ENCODE peak calls at places on chromosomes 3 and 15, in six cellular contexts. D is OCI-LY7, Q is hepatocyte, J is GM23248, U is DND-41, O is GM23338. H is an unnamed sample.

GRCh38 chr3:53703630-53704362 is 142.4 kb downstream of the CHDH start:
- DNase-seq in D (no peak), Q (no peak), J (no peak), U (no peak), O (no peak), H (no peak)

GRCh38 chr15:73683624-73684536 is at the start of gene CD276:
- DNase-seq in D (no peak), Q (peak; percentile 89), J (peak; percentile 85), U (no peak), O (peak; percentile 81), H (peak; percentile 91)

GRCh38 chr15:73110246-73110645 is 58.0 kb downstream of the NEO1 start:
- DNase-seq in D (no peak), Q (no peak), J (no peak), U (no peak), O (no peak), H (no peak)

GRCh38 chr3:61005591-61005990 is 245.7 kb downstream of the FHIT start:
- DNase-seq in D (no peak), Q (no peak), J (no peak), U (no peak), O (no peak), H (no peak)

GRCh38 chr3:46607603-46608028 is 4.7 kb upstream of the FAM240A start:
- DNase-seq in D (no peak), Q (no peak), J (peak; percentile 63), U (no peak), O (peak; percentile 85), H (no peak)

GRCh38 chr3:58177747-58178527 is 32.8 kb downstream of the DNASE1L3 start:
- DNase-seq in D (peak; percentile 85), Q (peak; percentile 93), J (peak; percentile 89), U (no peak), O (peak; percentile 93), H (peak; percentile 93)

GRCh38 chr3:72309626-72310025 is 524.7 kb upstream of the PROK2 start:
- DNase-seq in D (peak; percentile 27), Q (no peak), J (no peak), U (no peak), O (no peak), H (no peak)

GRCh38 chr3:11734-12133 is 184.8 kb upstream of the CHL1 start:
- DNase-seq in D (no peak), Q (peak; percentile 33), J (no peak), U (peak; percentile 33), O (peak; percentile 51), H (peak; percentile 51)

GRCh38 chr3:177357352-177358084 is 160.2 kb upstream of the TBL1XR1 start:
- DNase-seq in D (peak; percentile 76), Q (peak; percentile 83), J (peak; percentile 85), U (no peak), O (peak; percentile 47), H (peak; percentile 38)

GRCh38 chr3:111763968-111764367 is 95.1 kb upstream of the PHLDB2 start:
- DNase-seq in D (no peak), Q (no peak), J (peak; percentile 86), U (no peak), O (no peak), H (no peak)

GRCh38 chr3:184255291-184256039 is 5.9 kb downstream of the CAMK2N2 start:
- DNase-seq in D (no peak), Q (no peak), J (peak; percentile 20), U (no peak), O (no peak), H (no peak)

GRCh38 chr3:195802261-195802701 is 9.4 kb downstream of the MUC4 start:
- DNase-seq in D (peak; percentile 30), Q (no peak), J (no peak), U (peak; percentile 69), O (no peak), H (no peak)

GRCh38 chr3:18027161-18027939 is 284.9 kb upstream of the TBC1D5 start:
- DNase-seq in D (no peak), Q (no peak), J (peak; percentile 4), U (no peak), O (no peak), H (no peak)

GRCh38 chr3:56322862-56323261 is 145.4 kb downstream of the ERC2 start:
- DNase-seq in D (no peak), Q (no peak), J (no peak), U (no peak), O (no peak), H (no peak)

GRCh38 chr15:33191641-33192040 is 2.9 kb downstream of the FMN1 start:
- DNase-seq in D (no peak), Q (no peak), J (no peak), U (no peak), O (no peak), H (no peak)

GRCh38 chr15:89728254-89728653 is 22.8 kb downstream of the MESP1 start:
- DNase-seq in D (no peak), Q (peak; percentile 48), J (peak; percentile 42), U (no peak), O (no peak), H (no peak)

GRCh38 chr3:193297421-193297820 is 56.4 kb downstream of the PLAAT1 start:
- DNase-seq in D (no peak), Q (no peak), J (peak; percentile 7), U (no peak), O (no peak), H (no peak)

GRCh38 chr3:109337393-109337792 is at the start of gene DPPA4:
- DNase-seq in D (no peak), Q (no peak), J (no peak), U (no peak), O (peak; percentile 96), H (no peak)

GRCh38 chr3:119296723-119297122 is 2.5 kb downstream of the ARHGAP31 start:
- DNase-seq in D (no peak), Q (no peak), J (peak; percentile 20), U (no peak), O (no peak), H (peak; percentile 59)
- H3K4me2 ChIP-seq in D (peak overlapping the region; percentile 97), Q (peak overlapping the region; percentile 96), J (peak overlapping the region; percentile 94), U (no peak overlapping the region), O (no peak overlapping the region), H (peak overlapping the region; percentile 78)

GRCh38 chr3:160485931-160486330 is 36.3 kb upstream of the TRIM59 start:
- DNase-seq in D (no peak), Q (no peak), J (no peak), U (no peak), O (no peak), H (no peak)
- H2AFZ ChIP-seq in D (peak overlapping the region; percentile 40), Q (no peak overlapping the region), J (peak overlapping the region; percentile 84), U (no peak overlapping the region), O (no peak overlapping the region), H (peak overlapping the region; percentile 21)

GRCh38 chr15:71679223-71680078 is 130.9 kb upstream of the NR2E3 start:
- DNase-seq in D (no peak), Q (no peak), J (peak; percentile 67), U (no peak), O (peak; percentile 6), H (no peak)
- H3K4me2 ChIP-seq in D (no peak overlapping the region), Q (no peak overlapping the region), J (peak overlapping the region; percentile 12), U (no peak overlapping the region), O (peak overlapping the region; percentile 16), H (peak overlapping the region; percentile 59)

GRCh38 chr3:33911525-33912322 is 113.3 kb downstream of the PDCD6IP start:
- DNase-seq in D (no peak), Q (no peak), J (peak; percentile 60), U (no peak), O (no peak), H (no peak)
- H2AFZ ChIP-seq in D (no peak overlapping the region), Q (no peak overlapping the region), J (no peak overlapping the region), U (no peak overlapping the region), O (no peak overlapping the region), H (no peak overlapping the region)

GRCh38 chr15:52011711-52012144 is 7.3 kb upstream of the MAPK6 start:
- DNase-seq in D (no peak), Q (no peak), J (no peak), U (no peak), O (no peak), H (no peak)

GRCh38 chr15:52010633-52011595 is 8.1 kb upstream of the MAPK6 start:
- DNase-seq in D (no peak), Q (no peak), J (peak; percentile 95), U (no peak), O (no peak), H (no peak)

GRCh38 chr15:52012210-52012609 is 6.8 kb upstream of the MAPK6 start:
- DNase-seq in D (no peak), Q (no peak), J (no peak), U (no peak), O (no peak), H (no peak)

GRCh38 chr15:52008698-52009434 is 10.2 kb upstream of the MAPK6 start:
- DNase-seq in D (peak; percentile 47), Q (no peak), J (no peak), U (no peak), O (no peak), H (no peak)

GRCh38 chr15:52013151-52013791 is 5.7 kb upstream of the MAPK6 start:
- DNase-seq in D (no peak), Q (no peak), J (peak; percentile 65), U (no peak), O (no peak), H (no peak)
- H3K4me2 ChIP-seq in D (no peak overlapping the region), Q (no peak overlapping the region), J (no peak overlapping the region), U (no peak overlapping the region), O (no peak overlapping the region), H (no peak overlapping the region)

GRCh38 chr3:14323401-14324223 is 78.8 kb upstream of the SLC6A6 start:
- DNase-seq in D (no peak), Q (no peak), J (no peak), U (no peak), O (no peak), H (peak; percentile 47)
- H2AFZ ChIP-seq in D (no peak overlapping the region), Q (no peak overlapping the region), J (no peak overlapping the region), U (no peak overlapping the region), O (peak overlapping the region; percentile 43), H (no peak overlapping the region)

DNA sequence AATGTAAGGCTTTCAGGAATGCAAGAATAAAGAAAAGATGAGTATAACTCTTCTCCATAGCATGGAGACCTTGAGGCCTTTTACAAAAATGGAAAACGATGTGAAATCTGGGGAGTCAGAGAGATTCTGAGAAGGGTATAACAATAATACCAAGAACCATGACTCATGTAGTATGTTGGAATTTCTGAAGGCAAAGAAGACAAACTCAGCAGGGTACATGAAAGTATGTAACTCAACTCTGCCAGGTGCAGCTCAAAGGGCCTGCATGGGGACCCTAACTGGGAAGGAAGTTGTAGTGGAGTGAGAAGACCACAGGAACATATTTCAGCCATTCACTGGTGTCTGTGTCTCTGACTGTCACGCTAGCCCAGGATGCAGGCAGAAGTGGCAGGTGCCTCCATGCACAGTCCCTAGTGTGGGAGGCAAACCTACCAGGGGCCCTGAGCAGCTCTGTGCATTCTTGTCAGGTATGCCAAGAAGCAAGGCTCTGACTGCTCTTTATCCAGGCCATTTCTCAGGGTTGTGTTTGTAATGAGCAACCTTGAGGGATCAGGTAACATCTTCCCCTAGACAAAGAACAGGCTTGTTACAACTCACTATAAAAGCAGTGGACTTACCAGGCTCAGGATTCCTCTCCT is 57.2 kb downstream of the GPR156 start:
- DNase-seq in D (no peak), Q (no peak), J (no peak), U (peak; percentile 14), O (peak; percentile 25), H (no peak)
- H3K4me2 ChIP-seq in D (no peak overlapping the region), Q (no peak overlapping the region), J (no peak overlapping the region), U (no peak overlapping the region), O (no peak overlapping the region), H (no peak overlapping the region)

GRCh38 chr3:165883126-165883525 is 45.9 kb upstream of the BCHE start:
- DNase-seq in D (no peak), Q (no peak), J (no peak), U (no peak), O (no peak), H (no peak)
- H2AFZ ChIP-seq in D (no peak overlapping the region), Q (no peak overlapping the region), J (no peak overlapping the region), U (no peak overlapping the region), O (no peak overlapping the region), H (no peak overlapping the region)

H was measured in SK-N-SH.